ENCODE peak calls at places on chromosomes 2 and 18, in four cellular contexts. F, Z, H and C are unnamed samples.

GRCh38 chr18:74534981-74535649 is 815 bp downstream of the CNDP1 start:
- DNase-seq in F (no peak), Z (no peak), H (no peak), C (peak; percentile 39)

GRCh38 chr18:11857177-11857887 is 6.1 kb downstream of the CHMP1B start:
- DNase-seq in F (peak; percentile 98), Z (no peak), H (no peak), C (no peak)

GRCh38 chr2:56133931-56134629 is 49.7 kb upstream of the CCDC85A start:
- DNase-seq in F (no peak), Z (no peak), H (no peak), C (no peak)

GRCh38 chr2:37849908-37850307 is 75.2 kb upstream of the RMDN2 start:
- DNase-seq in F (no peak), Z (no peak), H (no peak), C (no peak)

GRCh38 chr2:115505331-115505730 is 1062.9 kb downstream of the DPP10 start:
- DNase-seq in F (no peak), Z (no peak), H (no peak), C (no peak)

GRCh38 chr18:11955299-11956029 is 25.8 kb upstream of the IMPA2 start:
- DNase-seq in F (peak; percentile 92), Z (no peak), H (no peak), C (no peak)

GRCh38 chr2:65299246-65299645 is 71.6 kb downstream of the ACTR2 start:
- DNase-seq in F (peak; percentile 44), Z (peak; percentile 26), H (no peak), C (no peak)

GRCh38 chr2:101793277-101793969 is 95.9 kb downstream of the MAP4K4 start:
- DNase-seq in F (no peak), Z (no peak), H (no peak), C (no peak)

GRCh38 chr2:62054916-62055315 is 141.0 kb upstream of the B3GNT2 start:
- DNase-seq in F (no peak), Z (no peak), H (no peak), C (no peak)

GRCh38 chr18:13528739-13529392 is 197.5 kb downstream of the FAM210A start:
- DNase-seq in F (no peak), Z (no peak), H (no peak), C (no peak)

GRCh38 chr18:13530215-13530878 is 196.0 kb downstream of the FAM210A start:
- DNase-seq in F (no peak), Z (no peak), H (no peak), C (no peak)

GRCh38 chr18:13531681-13532325 is 194.6 kb downstream of the FAM210A start:
- DNase-seq in F (no peak), Z (no peak), H (no peak), C (no peak)

GRCh38 chr18:13532406-13533075 is 193.8 kb downstream of the FAM210A start:
- DNase-seq in F (no peak), Z (no peak), H (no peak), C (no peak)

DNA sequence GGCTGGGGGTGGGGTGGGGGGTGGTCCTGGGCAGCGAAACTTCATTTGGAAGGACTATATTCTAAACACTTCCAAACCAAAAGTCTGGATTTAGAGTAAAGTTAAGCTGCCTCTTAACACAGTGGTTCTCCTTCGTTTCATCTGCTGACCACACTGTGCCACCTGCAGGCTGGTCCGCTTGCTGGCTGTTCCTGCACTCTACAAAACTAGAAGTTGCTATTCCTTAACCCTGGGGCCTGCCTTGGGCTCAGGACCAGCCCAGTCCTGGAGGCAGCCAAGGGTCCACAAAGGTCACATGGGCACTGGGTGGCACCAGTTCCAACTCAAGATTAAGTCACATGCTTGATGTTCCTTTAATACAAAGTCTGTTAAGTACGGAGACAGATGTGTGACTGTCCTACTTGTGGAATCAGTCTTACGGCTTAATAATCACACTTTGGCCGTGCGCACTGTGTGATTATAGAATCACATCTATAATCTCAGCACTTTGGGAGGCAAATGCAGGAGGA is 195.4 kb downstream of the FAM210A start:
- DNase-seq in F (peak; percentile 15), Z (no peak), H (no peak), C (no peak)
- TF ChIP-seq CTCF in F (no peak), Z (peak; percentile 48), H (no peak), C (peak; percentile 48)

GRCh38 chr2:138722316-138722715 is 57.9 kb downstream of the NXPH2 start:
- DNase-seq in F (no peak), Z (no peak), H (no peak), C (no peak)
- TF ChIP-seq CTCF in F (no peak), Z (no peak), H (no peak), C (no peak)

GRCh38 chr2:234483568-234484251 is 13.2 kb downstream of the ARL4C start:
- DNase-seq in F (no peak), Z (peak; percentile 42), H (peak; percentile 74), C (no peak)
- TF ChIP-seq CTCF in F (no peak), Z (peak; percentile 61), H (peak; percentile 80), C (peak; percentile 76)

GRCh38 chr2:229133155-229133772 is 137.8 kb downstream of the PID1 start:
- DNase-seq in F (peak; percentile 76), Z (no peak), H (no peak), C (no peak)
- TF ChIP-seq CTCF in F (peak; percentile 57), Z (peak; percentile 18), H (no peak), C (peak; percentile 23)

GRCh38 chr2:190333928-190334327 is 9.5 kb upstream of the INPP1 start:
- DNase-seq in F (no peak), Z (no peak), H (no peak), C (no peak)

GRCh38 chr2:190327995-190328394 is 8.4 kb upstream of the HIBCH start:
- DNase-seq in F (no peak), Z (no peak), H (no peak), C (no peak)

GRCh38 chr2:190325588-190325987 is 6.0 kb upstream of the HIBCH start:
- DNase-seq in F (no peak), Z (no peak), H (no peak), C (no peak)

GRCh38 chr2:190333395-190333794 is 10.0 kb upstream of the INPP1 start:
- DNase-seq in F (no peak), Z (no peak), H (no peak), C (no peak)

DNA sequence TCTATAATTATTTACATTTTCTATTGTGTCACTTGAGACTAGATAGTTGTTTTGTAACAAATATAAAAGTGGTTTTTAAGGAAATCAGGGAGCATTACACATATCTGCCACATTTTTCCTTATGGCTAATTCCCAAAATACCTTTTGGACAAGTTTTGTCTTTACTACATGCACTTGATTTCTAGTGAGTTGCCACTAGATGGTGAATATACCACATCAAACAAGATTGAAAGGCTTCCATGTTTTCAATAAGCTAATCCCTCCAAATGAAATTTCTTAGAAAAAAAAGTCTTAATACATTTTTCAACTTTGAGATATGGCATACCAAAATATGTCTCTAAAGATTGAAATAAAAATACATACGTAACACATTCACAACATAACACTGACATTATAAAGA is 9.1 kb upstream of the HIBCH start:
- DNase-seq in F (no peak), Z (no peak), H (no peak), C (no peak)
- TF ChIP-seq CTCF in F (peak; percentile 15), Z (no peak), H (no peak), C (no peak)

DNA sequence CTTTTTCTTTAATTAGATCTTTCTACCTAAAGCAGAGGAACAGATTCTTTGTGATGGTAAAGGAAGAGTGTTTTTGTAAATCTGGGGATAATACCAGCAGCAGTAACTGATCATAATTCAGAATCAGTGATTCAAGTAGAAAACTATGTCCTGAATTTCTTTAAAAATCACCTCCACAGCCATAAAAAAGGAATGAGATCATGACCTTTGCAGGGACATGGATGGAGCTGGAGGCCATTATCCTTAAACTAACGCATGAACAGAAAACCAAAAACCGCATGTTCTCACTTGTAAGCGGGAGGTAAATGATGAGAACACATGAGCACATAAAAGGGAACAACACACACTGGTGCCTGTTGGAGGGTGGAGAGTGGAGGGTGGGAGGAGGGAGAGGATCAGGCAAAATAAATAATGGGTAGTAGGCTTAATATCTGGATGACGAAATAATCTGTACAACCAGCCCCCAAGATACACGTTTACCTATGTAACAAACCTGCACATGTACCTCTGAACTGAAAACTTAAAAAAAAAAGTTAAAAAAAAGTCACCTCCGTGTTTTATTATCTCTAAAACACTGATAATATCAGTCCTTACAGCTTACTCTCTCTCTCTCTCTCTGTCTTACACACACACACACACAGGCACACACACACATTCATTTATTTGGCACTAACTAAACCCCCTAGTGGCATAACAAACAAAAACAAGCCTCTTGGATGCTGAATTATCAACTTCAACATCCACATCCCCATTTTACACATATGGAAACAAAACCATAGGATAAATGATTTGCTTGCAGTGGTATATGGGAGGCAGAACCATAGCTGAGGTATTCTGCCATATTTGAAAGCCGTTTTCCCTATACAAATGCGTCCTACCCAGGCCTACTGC is 1.4 kb downstream of the TM4SF20 start:
- DNase-seq in F (no peak), Z (no peak), H (no peak), C (no peak)
- TF ChIP-seq CTCF in F (peak; percentile 16), Z (peak; percentile 1), H (no peak), C (peak; percentile 36)

GRCh38 chr18:46291149-46291548 is 187.0 kb downstream of the HAUS1 start:
- DNase-seq in F (no peak), Z (no peak), H (no peak), C (no peak)
- TF ChIP-seq CTCF in F (no peak), Z (no peak), H (no peak), C (peak; percentile 10)